ENCODE peak calls at places on chromosomes 12 and 14, in six cellular contexts. E is islet precursor cell, Q is NB4, D is EL, S is left ventricle myocardium inferior, G is stomach. R is an unnamed sample.

GRCh38 chr14:92460916-92461579 is 52.5 kb upstream of the RIN3 start:
- DNase-seq in G (peak), D (peak), Q (peak), S (peak), E (peak), R (no peak)

GRCh38 chr12:30457621-30458289 is 237.9 kb downstream of the IPO8 start:
- DNase-seq in E (no peak), D (peak), Q (peak), S (no peak), G (no peak), R (no peak)

GRCh38 chr12:70796989-70797388 is 123.5 kb downstream of the PTPRR start:
- DNase-seq in Q (no peak), D (no peak), G (no peak), E (no peak), S (no peak), R (no peak)

GRCh38 chr12:129467289-129467688 is 436.5 kb downstream of the TMEM132D start:
- DNase-seq in D (no peak), Q (no peak), G (no peak), S (no peak), E (no peak), R (no peak)

GRCh38 chr14:106809615-106810014 is 1283.2 kb downstream of the TMEM121 start:
- DNase-seq in D (no peak), Q (no peak), E (no peak), S (no peak), G (no peak), R (no peak)

GRCh38 chr14:35847636-35848035 is 21.5 kb downstream of the BRMS1L start:
- DNase-seq in S (no peak), E (no peak), Q (no peak), D (no peak), G (no peak), R (no peak)

GRCh38 chr14:32933623-32933942 is 5.1 kb upstream of the NPAS3 start:
- DNase-seq in S (no peak), G (no peak), E (no peak), D (no peak), Q (no peak), R (no peak)

GRCh38 chr12:52942056-52942913 is 6.6 kb upstream of the KRT18 start:
- DNase-seq in D (no peak), E (no peak), Q (no peak), G (peak), S (no peak), R (no peak)

GRCh38 chr12:92509156-92509758 is 193.5 kb upstream of the PLEKHG7 start:
- DNase-seq in E (no peak), G (no peak), Q (no peak), D (no peak), S (no peak), R (no peak)